ENCODE peak calls at places on chromosomes 2 and 18, in eight cellular contexts. Y is activated T-helper 1 cell treated with anti-CD3 and anti-CD28 coated beads, Interleukin-12 subunit alpha, Interleukin-12 subunit beta, Interleukin-2, Interleukin-4 antibody, amounts not matched to agents 30 ng/mL and 10 ng/mL and 1 ng/mL, durations not matched to agents 14 hours and 24 hours and 36 hours; S is Karpas-422; O is NCI-H187 treated with DMSO at 0.1 percent for 48 hours; Z is ovary; R is stimulated activated CD8-positive, alpha-beta memory T cell treated with anti-CD3 and anti-CD28 coated beads, Interleukin-2, amount 100 ng/mL, for 1 hour; A is heart left ventricle; G is stimulated activated effector memory CD8-positive, alpha-beta T cell treated with anti-CD3 and anti-CD28 coated beads, Interleukin-12 subunit alpha, Interleukin-12 subunit beta, amount 100 ng/mL, for 72 hours. T is an unnamed sample.

GRCh38 chr2:195967336-195967735 is 101.3 kb downstream of the DNAH7 start:
- DNase-seq in Y (no peak), S (no peak), O (no peak), Z (no peak), R (no peak), A (no peak), G (no peak), T (no peak)

GRCh38 chr18:13440277-13441248 is 222.0 kb downstream of the LDLRAD4 start:
- DNase-seq in Y (no peak), S (peak), O (no peak), Z (no peak), R (no peak), A (no peak), G (no peak), T (peak)

GRCh38 chr2:236136483-236136882 is 31.7 kb downstream of the GBX2 start:
- DNase-seq in Y (no peak), S (no peak), O (no peak), Z (no peak), R (no peak), A (no peak), G (no peak), T (no peak)

GRCh38 chr2:41409328-41409727 is 638.5 kb upstream of the PKDCC start:
- DNase-seq in Y (no peak), S (no peak), O (no peak), Z (no peak), R (no peak), A (no peak), G (no peak), T (no peak)

GRCh38 chr2:96164459-96165184 is 19.4 kb upstream of the DUSP2 start:
- DNase-seq in Y (peak), S (peak), O (no peak), Z (no peak), R (no peak), A (no peak), G (peak), T (peak)

GRCh38 chr2:636151-636621 is 41.0 kb downstream of the TMEM18 start:
- DNase-seq in Y (no peak), S (no peak), O (no peak), Z (no peak), R (no peak), A (no peak), G (peak), T (no peak)

GRCh38 chr18:78818961-78819360 is 160.7 kb upstream of the SALL3 start:
- DNase-seq in Y (no peak), S (no peak), O (no peak), Z (no peak), R (no peak), A (no peak), G (no peak), T (no peak)

GRCh38 chr2:3329491-3329890 is 48.1 kb downstream of the EIPR1 start:
- DNase-seq in Y (no peak), S (no peak), O (no peak), Z (no peak), R (no peak), A (no peak), G (no peak), T (no peak)

GRCh38 chr2:77336013-77336412 is 186.2 kb downstream of the LRRTM4 start:
- DNase-seq in Y (no peak), S (no peak), O (no peak), Z (no peak), R (no peak), A (no peak), G (no peak), T (no peak)

GRCh38 chr2:85269959-85270358 is 57.8 kb downstream of the TGOLN2 start:
- DNase-seq in Y (no peak), S (no peak), O (no peak), Z (no peak), R (no peak), A (no peak), G (no peak), T (peak)

GRCh38 chr18:38330573-38330972 is 765.0 kb upstream of the CELF4 start:
- DNase-seq in Y (no peak), S (no peak), O (no peak), Z (no peak), R (no peak), A (no peak), G (no peak), T (no peak)

GRCh38 chr2:10274376-10274775 is 28.3 kb upstream of the HPCAL1 start:
- DNase-seq in Y (no peak), S (no peak), O (no peak), Z (no peak), R (no peak), A (no peak), G (no peak), T (no peak)

GRCh38 chr18:48007955-48008701 is 77.7 kb upstream of the SMAD2 start:
- DNase-seq in Y (peak), S (no peak), O (no peak), Z (peak), R (peak), A (peak), G (peak), T (peak)

GRCh38 chr18:62996552-62996951 is 281.2 kb downstream of the PHLPP1 start:
- DNase-seq in Y (no peak), S (no peak), O (no peak), Z (no peak), R (no peak), A (no peak), G (no peak), T (no peak)

GRCh38 chr2:229943770-229944449 is 21.6 kb downstream of the FBXO36 start:
- DNase-seq in Y (no peak), S (no peak), O (no peak), Z (no peak), R (no peak), A (no peak), G (no peak), T (no peak)

GRCh38 chr2:31319391-31320175 is 85.6 kb downstream of the EHD3 start:
- DNase-seq in Y (peak), S (peak), O (peak), Z (no peak), R (no peak), A (no peak), G (peak), T (peak)